ENCODE peak calls at places on chromosome 18, in eight cellular contexts. Z, T, L, O, U, N, Q and J are unnamed samples.

GRCh38 chr18:23532848-23533247 is 29.5 kb downstream of the RMC1 start:
- DNase-seq in Z (no peak), T (no peak), Q (no peak), N (no peak), U (no peak), L (no peak), O (no peak), J (no peak)

GRCh38 chr18:26565514-26565913 is 17.2 kb upstream of the KCTD1 start:
- DNase-seq in L (no peak), O (no peak), U (no peak), Q (no peak), Z (no peak), N (no peak), T (no peak), J (no peak)

GRCh38 chr18:50909261-50909660 is 30.3 kb downstream of the ME2 start:
- DNase-seq in Z (no peak), N (no peak), Q (no peak), L (no peak), T (no peak), U (no peak), O (no peak), J (no peak)

GRCh38 chr18:5704847-5705246 is 161.1 kb upstream of the EPB41L3 start:
- DNase-seq in T (no peak), Q (no peak), N (no peak), L (no peak), U (no peak), Z (no peak), O (no peak), J (no peak)

GRCh38 chr18:12625242-12625641 is 32.7 kb downstream of the SPIRE1 start:
- DNase-seq in T (no peak), U (no peak), N (no peak), L (no peak), Z (no peak), Q (no peak), O (no peak), J (peak)

GRCh38 chr18:8231316-8231715 is 377.9 kb upstream of the RAB12 start:
- DNase-seq in Q (no peak), O (no peak), T (no peak), U (no peak), N (no peak), L (no peak), Z (no peak), J (no peak)

GRCh38 chr18:75240433-75240832 is 29.8 kb downstream of the TSHZ1 start:
- DNase-seq in O (no peak), T (no peak), Q (no peak), Z (no peak), U (no peak), L (no peak), N (no peak), J (no peak)

GRCh38 chr18:22613058-22613690 is 195.5 kb upstream of the CTAGE1 start:
- DNase-seq in N (no peak), L (no peak), T (no peak), U (no peak), O (no peak), Q (no peak), Z (no peak), J (no peak)

GRCh38 chr18:32167980-32168379 is 21.9 kb upstream of the MEP1B start:
- DNase-seq in N (no peak), O (no peak), L (no peak), Z (no peak), Q (no peak), U (no peak), T (no peak), J (peak)

GRCh38 chr18:63951302-63951705 is 2.2 kb downstream of the HMSD start:
- DNase-seq in O (no peak), T (no peak), N (no peak), Z (no peak), L (no peak), U (no peak), Q (peak), J (peak)

GRCh38 chr18:55261253-55261652 is 302.0 kb upstream of the CCDC68 start:
- DNase-seq in U (no peak), O (no peak), L (no peak), Z (no peak), T (no peak), Q (no peak), N (no peak), J (no peak)

GRCh38 chr18:22551536-22552151 is 133.9 kb upstream of the CTAGE1 start:
- DNase-seq in T (no peak), U (peak), Z (no peak), L (no peak), N (no peak), Q (no peak), O (no peak), J (peak)